ENCODE peak calls at places on chromosome 3, in eight cellular contexts. J is uterus, V is esophagus squamous epithelium, D is H1, U is body of pancreas, K is right lobe of liver, I is ovary, Q is Peyer's patch. P is an unnamed sample. For H3K4me1 and H3K27me3, the result is how much of the 10 kb centered on the place peaks cover.

GRCh38 chr3:180265551-180265950 is 228.8 kb upstream of the PEX5L start:
- DNase-seq in J (no peak), V (no peak), D (no peak), U (no peak), K (no peak), I (peak), Q (no peak), P (no peak)

GRCh38 chr3:12440927-12441326 is 43.4 kb upstream of the TSEN2 start:
- DNase-seq in J (peak), V (no peak), D (no peak), U (no peak), K (peak), I (peak), Q (no peak), P (no peak)

GRCh38 chr3:96754128-96754527 is 60.3 kb upstream of the EPHA6 start:
- DNase-seq in J (no peak), V (no peak), D (no peak), U (no peak), K (no peak), I (no peak), Q (no peak), P (no peak)

GRCh38 chr3:297585-297984 is 101.0 kb downstream of the CHL1 start:
- DNase-seq in J (no peak), V (no peak), D (no peak), U (no peak), K (no peak), I (no peak), Q (no peak), P (no peak)

GRCh38 chr3:139774570-139775302 is 97.0 kb upstream of the NMNAT3 start:
- DNase-seq in J (no peak), V (no peak), D (no peak), U (peak), K (no peak), I (no peak), Q (no peak), P (no peak)

GRCh38 chr3:5019411-5020261 is 40.4 kb downstream of the BHLHE40 start:
- DNase-seq in J (no peak), V (no peak), D (no peak), U (no peak), K (no peak), I (no peak), Q (peak), P (peak)

GRCh38 chr3:185709241-185709955 is 115.4 kb downstream of the IGF2BP2 start:
- DNase-seq in J (no peak), V (no peak), D (no peak), U (no peak), K (no peak), I (no peak), Q (no peak), P (no peak)

GRCh38 chr3:58801541-58801940 is 135.0 kb upstream of the FAM3D start:
- DNase-seq in J (no peak), V (no peak), D (no peak), U (no peak), K (no peak), I (no peak), Q (no peak), P (no peak)

GRCh38 chr3:23236890-23237289 is 33.8 kb downstream of the UBE2E2 start:
- DNase-seq in J (no peak), V (no peak), D (no peak), U (no peak), K (no peak), I (no peak), Q (no peak), P (no peak)

DNA sequence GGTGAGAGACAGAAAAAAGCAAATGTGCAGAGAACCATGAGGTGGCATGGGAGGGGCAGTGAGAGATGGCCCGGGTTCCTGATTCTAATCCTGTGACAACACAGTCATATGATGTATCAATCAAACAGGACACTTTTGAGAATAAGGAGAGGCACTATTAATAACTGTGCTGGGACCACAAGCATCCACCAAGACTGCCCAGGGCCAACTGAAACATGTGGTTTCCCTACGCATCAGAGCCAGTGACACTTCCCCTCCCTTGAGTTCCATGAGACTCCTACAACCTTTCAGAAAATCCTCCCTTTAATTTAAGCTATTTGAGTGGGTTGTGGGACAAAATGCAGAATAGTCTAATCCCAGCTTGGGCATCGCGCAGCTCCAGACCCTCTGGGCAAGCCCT is 17.4 kb downstream of the SH3BP5 start:
- DNase-seq in J (no peak), V (no peak), D (no peak), U (no peak), K (no peak), I (no peak), Q (peak), P (no peak)
- H3K4me1 ChIP-seq in J (under half), V (half or more), D (under half), U (under half), K (under half), I (under half), Q (under half), P (under half)

DNA sequence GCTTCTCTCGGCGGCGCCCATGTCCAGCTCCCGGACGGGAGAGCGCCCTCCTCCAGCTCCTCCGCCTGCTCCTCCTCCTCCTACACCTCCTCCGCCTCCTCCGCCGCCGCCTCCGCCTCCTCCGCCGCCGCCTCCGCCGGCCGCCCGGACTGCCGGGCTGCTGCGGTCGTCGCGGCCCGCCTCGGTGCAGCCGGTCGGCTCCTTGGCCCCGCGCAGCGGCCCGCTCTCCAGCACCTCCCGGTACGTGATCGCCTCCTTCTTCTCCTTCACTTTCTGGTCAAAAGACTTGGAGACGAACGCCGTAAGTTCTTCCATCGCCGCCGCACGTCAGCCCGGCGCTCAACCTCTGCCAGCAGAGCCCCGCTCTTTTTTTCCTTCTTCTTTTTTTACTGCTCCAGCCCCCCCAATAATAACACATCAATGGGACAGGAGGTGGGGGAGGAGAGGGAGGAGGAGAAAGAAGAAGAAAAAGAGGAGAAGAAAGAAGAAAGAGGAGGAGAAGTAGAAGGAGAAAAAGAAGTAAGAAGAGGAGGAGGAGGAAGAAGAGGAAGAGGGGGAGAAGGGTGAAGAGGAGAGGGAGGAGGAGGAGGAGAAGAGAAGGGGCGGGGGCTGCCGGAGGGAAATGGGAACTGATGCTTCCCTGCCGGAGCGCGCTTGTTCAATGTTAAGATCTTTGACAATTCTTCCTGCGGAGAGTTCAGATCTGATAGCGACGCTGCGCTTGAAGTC is at the start of gene SHOX2:
- DNase-seq in J (peak), V (no peak), D (no peak), U (peak), K (no peak), I (no peak), Q (peak), P (peak)
- TF ChIP-seq POLR2A in J (no peak), V (no peak), D (no peak), U (no peak), K (no peak), I (no peak), Q (no peak), P (no peak)

DNA sequence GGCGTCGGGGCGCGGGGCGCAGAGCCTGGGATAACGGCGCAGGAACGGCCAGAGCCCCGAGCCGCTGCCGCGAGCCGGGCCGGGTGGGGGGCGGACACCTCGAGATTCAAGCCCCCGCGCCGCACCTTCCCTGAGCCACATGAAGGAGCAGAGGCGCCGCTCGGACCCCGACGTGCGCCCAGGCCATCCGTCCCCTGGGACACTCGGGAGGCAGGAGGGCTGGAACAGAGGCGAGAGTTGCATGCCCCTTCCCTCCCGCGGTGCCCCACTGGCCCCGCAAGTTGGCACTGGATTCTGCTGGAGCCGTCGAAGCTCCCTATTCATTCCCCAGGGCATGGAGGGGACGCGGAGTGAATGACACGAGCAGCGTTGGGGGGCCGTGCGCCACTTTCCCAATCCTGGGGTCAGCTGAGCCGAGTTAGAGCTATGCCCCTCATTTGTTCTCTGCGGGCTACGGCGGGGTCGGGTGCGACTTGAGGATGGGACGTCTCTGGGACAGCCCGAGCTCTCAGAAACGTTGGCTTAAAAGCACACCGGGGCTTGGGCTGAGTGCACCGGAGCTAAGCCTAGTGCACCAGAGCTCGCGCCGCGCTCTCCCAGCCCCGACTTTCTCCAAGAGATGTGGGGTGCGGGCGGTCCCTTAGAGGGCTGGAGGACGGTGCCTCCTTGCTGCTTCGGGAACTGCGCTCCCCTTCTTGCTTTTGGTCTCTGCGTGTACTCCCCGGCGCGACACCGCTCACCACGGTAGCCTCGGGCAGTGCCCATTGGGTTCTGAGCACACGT is 589 bp downstream of the SLC6A1 start:
- DNase-seq in J (no peak), V (no peak), D (no peak), U (no peak), K (no peak), I (no peak), Q (no peak), P (no peak)
- H3K27me3 ChIP-seq in J (under half), V (half or more), D (under half), U (under half), K (under half), I (under half), Q (under half), P (half or more)

DNA sequence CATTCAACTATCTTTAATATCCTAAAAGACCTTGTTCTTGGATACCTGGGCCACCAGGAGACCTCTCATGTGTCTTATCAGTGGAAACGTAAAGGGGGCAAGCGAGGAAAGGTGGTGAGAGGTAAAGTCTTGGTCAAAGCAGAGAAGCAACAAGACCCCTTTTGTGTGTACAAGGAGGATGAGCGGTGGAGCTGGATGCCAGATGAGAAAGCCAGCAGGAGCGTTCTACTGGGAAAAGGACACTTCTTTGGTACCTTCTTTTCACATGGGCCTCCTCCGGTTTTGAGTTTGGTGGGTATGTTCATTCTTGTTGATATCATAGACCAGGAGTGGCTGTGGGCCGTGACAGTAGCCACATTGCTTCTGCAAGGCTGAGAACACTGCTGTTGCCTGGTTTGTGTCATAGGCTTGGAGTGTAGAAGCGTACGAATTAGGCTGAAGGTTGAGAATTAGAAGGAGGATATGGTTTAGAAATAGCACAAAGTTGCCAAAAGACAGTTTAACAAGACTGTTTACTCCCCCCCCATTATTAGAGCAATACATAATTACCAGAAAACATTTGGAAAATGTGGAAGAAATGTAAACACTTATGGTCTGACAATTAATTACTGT is 46.8 kb upstream of the VILL start:
- DNase-seq in J (peak), V (no peak), D (no peak), U (no peak), K (no peak), I (no peak), Q (no peak), P (no peak)
- H3K4me1 ChIP-seq in J (under half), V (half or more), D (under half), U (under half), K (under half), I (under half), Q (under half), P (half or more)

P was measured in transverse colon.